ENCODE peak calls at places on chromosomes 2 and 18, in four cellular contexts. One of them, this sample, is unnamed.

GRCh38 chr18:10523544-10523943 is 2.3 kb upstream of the NAPG start:
- DNase-seq in stomach: no peak
- DNase-seq in K562: no peak
- DNase-seq in sigmoid colon: no peak
- DNase-seq in this sample: no peak

GRCh38 chr2:168424112-168424951 is 31.7 kb upstream of the CERS6 start:
- DNase-seq in sigmoid colon: no peak
- DNase-seq in K562: no peak
- DNase-seq in stomach: no peak
- DNase-seq in this sample: no peak

GRCh38 chr2:43084699-43085091 is 141.7 kb downstream of the ZFP36L2 start:
- DNase-seq in stomach: peak
- DNase-seq in sigmoid colon: peak
- DNase-seq in K562: peak
- DNase-seq in this sample: no peak

GRCh38 chr18:45142868-45143267 is 462.2 kb downstream of the SETBP1 start:
- DNase-seq in K562: no peak
- DNase-seq in sigmoid colon: no peak
- DNase-seq in stomach: no peak
- DNase-seq in this sample: no peak

GRCh38 chr2:190340369-190340768 is 3.0 kb upstream of the INPP1 start:
- DNase-seq in stomach: no peak
- DNase-seq in K562: peak
- DNase-seq in sigmoid colon: no peak
- DNase-seq in this sample: no peak

GRCh38 chr2:20370191-20370590 is 19.5 kb upstream of the PUM2 start:
- DNase-seq in sigmoid colon: peak
- DNase-seq in stomach: no peak
- DNase-seq in K562: no peak
- DNase-seq in this sample: no peak

GRCh38 chr2:218017211-218018053 is 14.6 kb upstream of the TNS1 start:
- DNase-seq in stomach: no peak
- DNase-seq in sigmoid colon: no peak
- DNase-seq in K562: no peak
- DNase-seq in this sample: peak

GRCh38 chr18:38751897-38752296 is 1186.3 kb upstream of the CELF4 start:
- DNase-seq in K562: no peak
- DNase-seq in stomach: no peak
- DNase-seq in sigmoid colon: no peak
- DNase-seq in this sample: no peak

GRCh38 chr2:167057461-167057860 is 169.2 kb downstream of the XIRP2 start:
- DNase-seq in sigmoid colon: no peak
- DNase-seq in stomach: no peak
- DNase-seq in K562: no peak
- DNase-seq in this sample: no peak

GRCh38 chr2:54429811-54430600 is 26.1 kb upstream of the SPTBN1 start:
- DNase-seq in K562: peak
- DNase-seq in sigmoid colon: no peak
- DNase-seq in stomach: no peak
- DNase-seq in this sample: no peak

GRCh38 chr2:173866858-173867620 is 98.1 kb downstream of the SP3 start:
- DNase-seq in sigmoid colon: no peak
- DNase-seq in stomach: no peak
- DNase-seq in K562: no peak
- DNase-seq in this sample: no peak

GRCh38 chr2:190304404-190304803 is 15.2 kb downstream of the HIBCH start:
- DNase-seq in K562: no peak
- DNase-seq in sigmoid colon: no peak
- DNase-seq in stomach: no peak
- DNase-seq in this sample: no peak

GRCh38 chr18:24054130-24054529 is 39.6 kb downstream of the TTC39C start:
- DNase-seq in stomach: no peak
- DNase-seq in K562: no peak
- DNase-seq in sigmoid colon: no peak
- DNase-seq in this sample: no peak

GRCh38 chr2:33583194-33583938 is 15.7 kb downstream of the FAM98A start:
- DNase-seq in sigmoid colon: no peak
- DNase-seq in stomach: no peak
- DNase-seq in K562: peak
- DNase-seq in this sample: no peak

GRCh38 chr2:95305341-95306058 is 8.4 kb downstream of the KCNIP3 start:
- DNase-seq in sigmoid colon: no peak
- DNase-seq in K562: no peak
- DNase-seq in stomach: peak
- DNase-seq in this sample: peak

GRCh38 chr2:152097291-152098032 is 1.4 kb downstream of the CACNB4 start:
- DNase-seq in sigmoid colon: no peak
- DNase-seq in K562: no peak
- DNase-seq in stomach: no peak
- DNase-seq in this sample: peak

GRCh38 chr2:10406491-10406890 is 41.6 kb downstream of the ODC1 start:
- DNase-seq in sigmoid colon: no peak
- DNase-seq in stomach: no peak
- DNase-seq in K562: no peak
- DNase-seq in this sample: no peak

GRCh38 chr2:43831438-43832294 is 7.0 kb downstream of the ABCG5 start:
- DNase-seq in stomach: no peak
- DNase-seq in K562: peak
- DNase-seq in sigmoid colon: no peak
- DNase-seq in this sample: no peak

GRCh38 chr2:196253115-196253484 is 81.7 kb upstream of the STK17B start:
- DNase-seq in stomach: no peak
- DNase-seq in sigmoid colon: no peak
- DNase-seq in K562: no peak
- DNase-seq in this sample: no peak

GRCh38 chr2:24047703-24048033 is 477 bp upstream of the WDCP start:
- DNase-seq in sigmoid colon: no peak
- DNase-seq in K562: no peak
- DNase-seq in stomach: no peak
- DNase-seq in this sample: no peak

GRCh38 chr2:162301151-162301804 is 17.2 kb downstream of the IFIH1 start:
- DNase-seq in stomach: peak
- DNase-seq in sigmoid colon: no peak
- DNase-seq in K562: peak
- DNase-seq in this sample: peak

GRCh38 chr2:26316845-26317244 is 29.1 kb upstream of the SELENOI start:
- DNase-seq in sigmoid colon: no peak
- DNase-seq in K562: peak
- DNase-seq in stomach: no peak
- DNase-seq in this sample: no peak

GRCh38 chr2:26317377-26318105 is 28.4 kb upstream of the SELENOI start:
- DNase-seq in K562: no peak
- DNase-seq in sigmoid colon: no peak
- DNase-seq in stomach: no peak
- DNase-seq in this sample: no peak

GRCh38 chr2:26314243-26314642 is 31.7 kb upstream of the SELENOI start:
- DNase-seq in stomach: no peak
- DNase-seq in sigmoid colon: no peak
- DNase-seq in K562: no peak
- DNase-seq in this sample: no peak

GRCh38 chr2:26316041-26316440 is 29.9 kb upstream of the SELENOI start:
- DNase-seq in K562: no peak
- DNase-seq in stomach: no peak
- DNase-seq in sigmoid colon: no peak
- DNase-seq in this sample: no peak

GRCh38 chr2:26318950-26319349 is 27.0 kb upstream of the SELENOI start:
- DNase-seq in stomach: no peak
- DNase-seq in K562: no peak
- DNase-seq in sigmoid colon: no peak
- DNase-seq in this sample: no peak
- TF ChIP-seq POLR2A in stomach: no peak
- TF ChIP-seq POLR2A in K562: no peak
- TF ChIP-seq POLR2A in sigmoid colon: no peak
- TF ChIP-seq POLR2A in this sample: no peak

GRCh38 chr2:64722645-64723044 is 68.9 kb upstream of the SERTAD2 start:
- DNase-seq in sigmoid colon: no peak
- DNase-seq in stomach: no peak
- DNase-seq in K562: no peak
- DNase-seq in this sample: no peak
- TF ChIP-seq POLR2A in sigmoid colon: no peak
- TF ChIP-seq POLR2A in stomach: no peak
- TF ChIP-seq POLR2A in K562: no peak
- TF ChIP-seq POLR2A in this sample: no peak

GRCh38 chr2:200308421-200309295 is 2.2 kb downstream of the SPATS2L start:
- DNase-seq in sigmoid colon: no peak
- DNase-seq in stomach: no peak
- DNase-seq in K562: no peak
- DNase-seq in this sample: no peak

GRCh38 chr2:200305797-200306718 is at the start of gene SPATS2L:
- DNase-seq in stomach: peak
- DNase-seq in K562: peak
- DNase-seq in sigmoid colon: peak
- DNase-seq in this sample: peak

GRCh38 chr2:200308001-200308400 is 1.5 kb downstream of the SPATS2L start:
- DNase-seq in stomach: no peak
- DNase-seq in sigmoid colon: no peak
- DNase-seq in K562: no peak
- DNase-seq in this sample: no peak

GRCh38 chr2:200306969-200307811 is 697 bp downstream of the SPATS2L start:
- DNase-seq in sigmoid colon: peak
- DNase-seq in stomach: peak
- DNase-seq in K562: peak
- DNase-seq in this sample: peak

GRCh38 chr2:200306719-200306968 is 151 bp downstream of the SPATS2L start:
- DNase-seq in sigmoid colon: no peak
- DNase-seq in stomach: no peak
- DNase-seq in K562: peak
- DNase-seq in this sample: no peak
- TF ChIP-seq POLR2A in sigmoid colon: no peak
- TF ChIP-seq POLR2A in stomach: no peak
- TF ChIP-seq POLR2A in K562: no peak
- TF ChIP-seq POLR2A in this sample: no peak

DNA sequence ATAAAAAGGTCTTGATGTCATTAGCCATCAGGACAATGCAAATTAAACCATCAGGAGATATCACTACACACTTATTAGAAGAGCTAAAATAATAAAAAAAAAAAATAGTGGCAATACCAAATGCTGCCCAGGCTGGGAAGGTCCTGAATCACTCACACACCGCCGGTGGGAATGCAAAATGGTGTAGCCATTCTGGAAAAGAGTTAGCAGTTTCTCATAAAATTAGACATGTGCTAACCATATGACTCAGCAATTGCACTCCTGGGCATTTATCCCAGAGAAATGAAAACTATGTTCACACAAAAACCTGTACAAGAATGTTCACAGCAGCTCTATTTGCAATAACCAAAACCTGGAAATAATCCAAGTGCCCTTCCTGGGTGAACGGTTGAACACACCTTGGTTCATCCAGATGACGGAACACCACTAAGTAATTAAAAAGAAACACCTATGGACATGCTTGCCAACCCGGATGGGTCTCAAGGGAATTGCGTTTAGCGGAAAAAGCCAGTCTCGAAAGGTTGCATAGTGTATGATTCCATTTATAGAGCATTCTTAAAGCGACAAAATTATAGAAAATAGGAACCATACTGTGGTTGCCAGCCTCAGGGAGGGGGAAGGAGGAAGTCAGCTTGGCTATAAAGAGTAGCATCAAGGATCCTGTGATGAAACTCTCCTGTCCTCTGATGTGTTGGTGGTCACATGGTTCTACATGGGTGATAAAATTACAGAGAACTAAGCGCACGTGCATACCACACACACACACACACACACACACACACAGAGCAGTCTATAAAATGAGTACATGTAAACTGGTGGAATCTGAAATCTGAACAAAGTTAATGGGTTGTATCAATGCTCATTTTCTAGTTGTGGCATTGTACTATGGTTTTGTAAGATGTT is 4.6 kb downstream of the MBP start:
- DNase-seq in sigmoid colon: peak
- DNase-seq in stomach: no peak
- DNase-seq in K562: no peak
- DNase-seq in this sample: peak
- TF ChIP-seq POLR2A in sigmoid colon: no peak
- TF ChIP-seq POLR2A in stomach: no peak
- TF ChIP-seq POLR2A in K562: no peak
- TF ChIP-seq POLR2A in this sample: peak

This sample was measured in body of pancreas.